ENCODE peak calls at places on chromosomes 13 and 19, in seven cellular contexts. V is CD4-positive, alpha-beta T cell; G is bronchial epithelial cell; H is Calu3; M is astrocyte of the cerebellum; O is AG10803; J is thoracic aorta. N is an unnamed sample.

GRCh38 chr13:28550721-28551497 is 56.0 kb upstream of the FLT1 start:
- DNase-seq in V (no peak), G (no peak), H (no peak), M (no peak), O (no peak), J (no peak), N (no peak)

GRCh38 chr13:61111529-61111928 is 304.1 kb downstream of the PCDH20 start:
- DNase-seq in V (no peak), G (no peak), H (no peak), M (no peak), O (no peak), J (no peak), N (no peak)

GRCh38 chr13:50081106-50081898 is 66.1 kb downstream of the KCNRG start:
- DNase-seq in V (peak; percentile 26), G (peak; percentile 18), H (peak; percentile 50), M (no peak), O (no peak), J (no peak), N (no peak)

GRCh38 chr13:66424417-66424816 is 805.7 kb downstream of the PCDH9 start:
- DNase-seq in V (no peak), G (peak; percentile 36), H (no peak), M (peak; percentile 33), O (peak; percentile 4), J (no peak), N (no peak)

GRCh38 chr19:19822148-19822429 is 539 bp upstream of the ZNF506 start:
- DNase-seq in V (no peak), G (no peak), H (no peak), M (no peak), O (peak; percentile 0), J (no peak), N (no peak)

GRCh38 chr13:111186305-111186930 is 71.3 kb downstream of the ARHGEF7 start:
- DNase-seq in V (no peak), G (no peak), H (no peak), M (no peak), O (no peak), J (no peak), N (no peak)

GRCh38 chr13:107099661-107100060 is 531.7 kb upstream of the ARGLU1 start:
- DNase-seq in V (no peak), G (peak; percentile 4), H (no peak), M (peak; percentile 15), O (peak; percentile 76), J (no peak), N (no peak)

GRCh38 chr19:6800991-6801396 is 28.5 kb downstream of the VAV1 start:
- DNase-seq in V (no peak), G (peak; percentile 100), H (peak; percentile 79), M (peak; percentile 2), O (peak; percentile 82), J (no peak), N (no peak)

GRCh38 chr19:43552616-43553015 is 19.6 kb downstream of the ZNF575 start:
- DNase-seq in V (no peak), G (no peak), H (no peak), M (no peak), O (no peak), J (no peak), N (no peak)

GRCh38 chr13:98147521-98147920 is 4.6 kb downstream of the FARP1 start:
- DNase-seq in V (no peak), G (no peak), H (no peak), M (no peak), O (peak; percentile 12), J (no peak), N (no peak)

GRCh38 chr13:27372896-27373295 is 51.5 kb upstream of the GTF3A start:
- DNase-seq in V (no peak), G (no peak), H (no peak), M (no peak), O (no peak), J (no peak), N (no peak)

GRCh38 chr19:38917516-38917915 is 5.5 kb upstream of the CCER2 start:
- DNase-seq in V (no peak), G (no peak), H (no peak), M (no peak), O (no peak), J (no peak), N (peak; percentile 11)

GRCh38 chr13:91058066-91058465 is 289.4 kb upstream of the MIR17HG start:
- DNase-seq in V (no peak), G (peak; percentile 28), H (no peak), M (peak; percentile 19), O (no peak), J (no peak), N (no peak)

GRCh38 chr13:71610876-71611275 is 256.1 kb downstream of the DACH1 start:
- DNase-seq in V (no peak), G (no peak), H (no peak), M (no peak), O (no peak), J (no peak), N (no peak)

GRCh38 chr13:98710521-98710920 is 42.0 kb downstream of the SLC15A1 start:
- DNase-seq in V (no peak), G (no peak), H (no peak), M (no peak), O (no peak), J (no peak), N (no peak)

GRCh38 chr13:97279913-97280312 is 57.8 kb downstream of the MBNL2 start:
- DNase-seq in V (no peak), G (no peak), H (no peak), M (peak; percentile 78), O (peak; percentile 88), J (no peak), N (no peak)

GRCh38 chr19:47379398-47379938 is 30.4 kb downstream of the DHX34 start:
- DNase-seq in V (no peak), G (no peak), H (no peak), M (no peak), O (no peak), J (no peak), N (peak; percentile 7)

GRCh38 chr19:17821190-17821589 is at the start of gene INSL3:
- DNase-seq in V (no peak), G (no peak), H (no peak), M (no peak), O (no peak), J (no peak), N (no peak)
- TF ChIP-seq CTCF in V (no peak), G (no peak), H (no peak), M (no peak), O (no peak), J (no peak), N (no peak)

GRCh38 chr19:16146112-16146511 is 2.6 kb downstream of the HSH2D start:
- DNase-seq in V (no peak), G (no peak), H (no peak), M (no peak), O (no peak), J (no peak), N (no peak)
- TF ChIP-seq CTCF in V (no peak), G (no peak), H (no peak), M (no peak), O (no peak), J (no peak), N (no peak)

DNA sequence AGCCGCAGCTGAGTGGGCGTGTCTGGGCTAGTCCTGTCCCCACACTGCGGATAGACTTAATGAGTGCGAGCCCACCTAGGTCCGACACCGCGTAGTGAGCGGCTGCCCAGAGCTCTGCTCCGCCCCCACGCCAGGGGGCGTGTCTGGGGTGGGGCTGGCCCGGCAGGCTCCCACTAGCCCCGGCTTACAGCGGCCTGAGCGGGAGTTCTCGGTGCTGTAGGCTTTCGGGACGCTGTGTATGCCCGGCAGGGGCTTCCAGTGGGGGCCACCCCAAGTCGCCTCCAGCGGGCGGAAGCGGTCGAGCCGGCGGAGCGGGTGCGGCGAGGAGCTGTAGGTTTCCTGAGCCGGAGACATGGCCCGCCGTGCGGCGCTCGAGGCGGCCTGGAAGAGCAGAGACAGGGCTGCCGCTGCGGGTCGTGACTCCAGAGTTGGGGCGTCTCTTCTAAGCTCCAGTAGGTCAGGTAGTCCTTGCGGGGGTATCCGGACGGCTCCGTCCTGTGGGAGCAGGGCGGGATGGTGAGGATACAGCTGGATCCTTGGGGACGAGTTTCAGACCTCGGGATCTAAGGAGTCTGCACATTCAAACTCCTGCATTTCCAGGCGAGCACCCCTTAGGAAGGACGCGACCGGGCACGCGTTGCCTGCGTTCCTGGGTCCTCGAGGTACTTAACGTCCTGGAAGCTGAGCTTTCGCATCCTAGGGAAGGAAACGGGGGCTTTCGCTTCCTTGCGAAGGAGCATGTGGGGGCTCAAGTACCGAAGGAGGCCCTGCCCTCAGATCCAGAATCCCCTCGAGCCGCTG is 1.2 kb downstream of the CGB7 start:
- DNase-seq in V (peak; percentile 19), G (peak; percentile 57), H (peak; percentile 85), M (no peak), O (peak; percentile 37), J (no peak), N (peak; percentile 98)
- TF ChIP-seq CTCF in V (peak; percentile 39), G (peak; percentile 43), H (peak; percentile 53), M (peak; percentile 30), O (peak; percentile 31), J (peak; percentile 28), N (peak; percentile 13)

DNA sequence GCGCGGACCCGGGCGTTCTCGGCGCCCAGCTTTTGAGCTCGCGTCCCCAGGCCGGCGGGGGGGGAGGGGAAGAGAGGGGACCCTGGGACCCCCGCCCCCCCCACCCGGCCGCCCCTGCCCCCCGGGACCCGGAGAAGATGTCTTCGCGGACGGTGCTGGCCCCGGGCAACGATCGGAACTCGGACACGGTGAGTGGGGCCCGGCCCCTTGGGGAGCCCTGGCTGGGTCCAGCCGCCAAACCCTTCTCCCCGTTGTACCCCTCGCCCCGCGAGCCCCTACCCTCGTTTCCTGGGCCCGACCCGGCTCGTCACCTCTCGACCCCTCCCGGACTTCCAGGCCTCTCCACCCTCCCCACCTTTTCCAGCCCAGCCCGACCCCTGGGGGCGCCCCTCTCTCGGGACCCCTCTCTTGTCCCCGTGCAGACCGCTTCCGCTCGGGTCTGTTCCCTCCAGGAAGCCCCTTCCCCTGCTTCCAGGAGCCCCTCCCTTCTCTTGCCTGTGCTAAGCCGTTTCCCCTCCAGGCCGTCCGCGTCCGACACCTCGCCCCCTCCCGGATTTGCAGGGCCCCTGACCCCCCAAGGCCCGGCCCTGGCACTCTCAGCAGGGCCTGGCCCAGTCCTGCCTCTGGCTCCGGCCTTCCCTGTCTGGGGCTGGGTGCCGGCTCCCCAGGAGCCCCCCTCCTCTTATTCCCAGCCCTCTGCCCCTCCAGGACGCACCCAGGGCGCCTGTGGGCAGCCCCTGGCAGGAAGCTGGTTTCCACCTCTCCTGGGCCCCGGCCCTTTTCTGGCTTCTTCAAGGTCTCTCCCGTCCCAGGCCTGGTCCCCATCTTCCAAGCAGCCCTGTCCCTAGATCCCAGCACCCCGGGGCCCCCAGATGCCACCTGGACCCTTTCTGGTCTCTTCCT is 632 bp downstream of the MARK4 start:
- DNase-seq in V (no peak), G (no peak), H (no peak), M (no peak), O (peak; percentile 21), J (no peak), N (no peak)
- TF ChIP-seq CTCF in V (no peak), G (peak; percentile 8), H (no peak), M (no peak), O (no peak), J (no peak), N (no peak)